ENCODE peak calls at places on chromosomes 6 and 20, in ten cellular contexts. D is PC-9, Q is GM23338, K is heart right ventricle, W is choroid plexus epithelial cell, L is fibroblast of lung, R is SK-N-SH, O is foreskin fibroblast, U is PC-3, B is fibroblast of mammary gland. V is an unnamed sample.

GRCh38 chr20:15654208-15654649 is 919.0 kb downstream of the KIF16B start:
- DNase-seq in D (peak), Q (peak), K (peak), W (peak), L (peak), R (peak), O (no peak), U (peak), B (peak), V (no peak)

GRCh38 chr6:56953597-56954388 is 1.1 kb upstream of the BEND6 start:
- DNase-seq in D (peak), Q (peak), K (no peak), W (no peak), L (peak), R (peak), O (no peak), U (no peak), B (peak), V (no peak)

GRCh38 chr6:40148882-40149573 is 214.8 kb upstream of the MOCS1 start:
- DNase-seq in D (no peak), Q (no peak), K (no peak), W (no peak), L (no peak), R (no peak), O (no peak), U (no peak), B (no peak), V (no peak)

GRCh38 chr6:132712366-132712765 is 1.5 kb downstream of the VNN1 start:
- DNase-seq in D (peak), Q (peak), K (no peak), W (peak), L (peak), R (no peak), O (peak), U (peak), B (peak), V (no peak)

GRCh38 chr6:2614842-2615241 is 135.9 kb downstream of the MYLK4 start:
- DNase-seq in D (no peak), Q (no peak), K (no peak), W (peak), L (peak), R (no peak), O (no peak), U (no peak), B (no peak), V (no peak)

GRCh38 chr6:31070711-31071197 is 41.6 kb downstream of the C6orf15 start:
- DNase-seq in D (peak), Q (peak), K (peak), W (peak), L (peak), R (no peak), O (peak), U (peak), B (peak), V (peak)

GRCh38 chr20:6651016-6651415 is 116.5 kb upstream of the BMP2 start:
- DNase-seq in D (no peak), Q (no peak), K (no peak), W (peak), L (peak), R (no peak), O (peak), U (peak), B (peak), V (no peak)

GRCh38 chr6:47292944-47293343 is 16.8 kb downstream of the TNFRSF21 start:
- DNase-seq in D (no peak), Q (no peak), K (no peak), W (peak), L (no peak), R (no peak), O (no peak), U (peak), B (peak), V (no peak)

GRCh38 chr6:49966334-49966733 is 2.4 kb upstream of the DEFB114 start:
- DNase-seq in D (no peak), Q (peak), K (no peak), W (no peak), L (no peak), R (no peak), O (no peak), U (no peak), B (no peak), V (no peak)

GRCh38 chr6:21111399-21111725 is 482.2 kb upstream of the SOX4 start:
- DNase-seq in D (peak), Q (peak), K (no peak), W (no peak), L (no peak), R (no peak), O (no peak), U (peak), B (no peak), V (no peak)

GRCh38 chr20:37345339-37346231 is at the start of gene SRC:
- DNase-seq in D (peak), Q (peak), K (peak), W (peak), L (peak), R (peak), O (peak), U (peak), B (peak), V (peak)

GRCh38 chr6:44128020-44128917 is 915 bp downstream of the TMEM63B start:
- DNase-seq in D (peak), Q (peak), K (peak), W (peak), L (no peak), R (peak), O (no peak), U (peak), B (peak), V (no peak)

GRCh38 chr6:160992323-160993314 is 1.1 kb downstream of the MAP3K4 start:
- DNase-seq in D (peak), Q (peak), K (peak), W (peak), L (peak), R (peak), O (peak), U (peak), B (peak), V (no peak)

GRCh38 chr6:27133281-27134227 is 113.9 kb upstream of the PRSS16 start:
- DNase-seq in D (peak), Q (peak), K (no peak), W (peak), L (peak), R (no peak), O (peak), U (peak), B (peak), V (no peak)

GRCh38 chr6:144314003-144314485 is 28.9 kb downstream of the UTRN start:
- DNase-seq in D (no peak), Q (no peak), K (peak), W (peak), L (peak), R (no peak), O (peak), U (no peak), B (peak), V (peak)

GRCh38 chr20:13028001-13028400 is 19.2 kb downstream of the SPTLC3 start:
- DNase-seq in D (no peak), Q (no peak), K (no peak), W (peak), L (no peak), R (no peak), O (no peak), U (no peak), B (peak), V (no peak)

GRCh38 chr6:15430181-15430580 is 184.3 kb downstream of the JARID2 start:
- DNase-seq in D (no peak), Q (no peak), K (no peak), W (peak), L (peak), R (no peak), O (no peak), U (no peak), B (no peak), V (no peak)

GRCh38 chr6:126959765-126960164 is 158.7 kb upstream of the RSPO3 start:
- DNase-seq in D (no peak), Q (no peak), K (no peak), W (no peak), L (no peak), R (no peak), O (no peak), U (no peak), B (peak), V (no peak)

GRCh38 chr6:147382945-147383554 is 125.4 kb upstream of the SAMD5 start:
- DNase-seq in D (no peak), Q (peak), K (no peak), W (peak), L (peak), R (no peak), O (peak), U (peak), B (peak), V (peak)

GRCh38 chr6:46366190-46366900 is 124.9 kb downstream of the RCAN2 start:
- DNase-seq in D (no peak), Q (no peak), K (no peak), W (no peak), L (no peak), R (no peak), O (no peak), U (no peak), B (no peak), V (no peak)

GRCh38 chr6:36920546-36920945 is 34.0 kb upstream of the PI16 start:
- DNase-seq in D (no peak), Q (no peak), K (no peak), W (no peak), L (peak), R (no peak), O (no peak), U (no peak), B (peak), V (no peak)

GRCh38 chr20:58717278-58718091 is 24.9 kb downstream of the NPEPL1 start:
- DNase-seq in D (no peak), Q (no peak), K (no peak), W (no peak), L (no peak), R (no peak), O (no peak), U (no peak), B (no peak), V (no peak)

GRCh38 chr20:17875981-17876385 is 92.6 kb downstream of the SNX5 start:
- DNase-seq in D (no peak), Q (peak), K (no peak), W (no peak), L (no peak), R (peak), O (no peak), U (no peak), B (peak), V (no peak)

GRCh38 chr6:105786890-105787655 is 299.1 kb upstream of the PRDM1 start:
- DNase-seq in D (no peak), Q (no peak), K (no peak), W (no peak), L (no peak), R (no peak), O (no peak), U (no peak), B (no peak), V (no peak)

GRCh38 chr6:20751293-20751946 is 217.2 kb downstream of the CDKAL1 start:
- DNase-seq in D (no peak), Q (no peak), K (no peak), W (no peak), L (peak), R (no peak), O (peak), U (no peak), B (peak), V (no peak)

GRCh38 chr6:14383393-14384174 is 266.0 kb downstream of the CD83 start:
- DNase-seq in D (no peak), Q (peak), K (no peak), W (no peak), L (no peak), R (no peak), O (no peak), U (no peak), B (no peak), V (no peak)

GRCh38 chr6:41288025-41288777 is 1.7 kb upstream of the TREM1 start:
- DNase-seq in D (no peak), Q (no peak), K (no peak), W (peak), L (peak), R (no peak), O (peak), U (peak), B (peak), V (no peak)

GRCh38 chr6:166998256-166999144 is 697 bp upstream of the CEP43 start:
- DNase-seq in D (peak), Q (peak), K (peak), W (peak), L (no peak), R (peak), O (no peak), U (no peak), B (no peak), V (peak)

GRCh38 chr6:119312875-119313338 is 36.7 kb downstream of the MAN1A1 start:
- DNase-seq in D (no peak), Q (no peak), K (no peak), W (no peak), L (no peak), R (no peak), O (no peak), U (no peak), B (no peak), V (no peak)

GRCh38 chr6:53309059-53309896 is 39.5 kb downstream of the ELOVL5 start:
- DNase-seq in D (no peak), Q (no peak), K (no peak), W (peak), L (peak), R (peak), O (peak), U (peak), B (peak), V (no peak)

GRCh38 chr6:11618533-11618932 is 81.0 kb downstream of the TMEM170B start:
- DNase-seq in D (no peak), Q (peak), K (no peak), W (peak), L (no peak), R (no peak), O (no peak), U (peak), B (peak), V (no peak)

GRCh38 chr20:57902478-57902877 is 192.7 kb upstream of the PMEPA1 start:
- DNase-seq in D (peak), Q (no peak), K (no peak), W (peak), L (no peak), R (no peak), O (peak), U (peak), B (peak), V (peak)

GRCh38 chr20:25865715-25866656 is 169.3 kb upstream of the ZNF337 start:
- DNase-seq in D (peak), Q (peak), K (peak), W (peak), L (peak), R (peak), O (peak), U (peak), B (peak), V (peak)

GRCh38 chr6:105711216-105711615 is 308.3 kb upstream of the PREP start:
- DNase-seq in D (no peak), Q (no peak), K (no peak), W (no peak), L (no peak), R (no peak), O (no peak), U (no peak), B (peak), V (no peak)

GRCh38 chr6:157158897-157159296 is 164.4 kb downstream of the TMEM242 start:
- DNase-seq in D (no peak), Q (peak), K (no peak), W (no peak), L (no peak), R (no peak), O (no peak), U (no peak), B (no peak), V (no peak)
- TF ChIP-seq CTCF in D (no peak), Q (peak), K (peak), W (peak), L (no peak), R (peak), O (no peak), U (peak), B (peak), V (peak)

GRCh38 chr20:62707981-62708521 is 585 bp upstream of the NTSR1 start:
- DNase-seq in D (no peak), Q (peak), K (no peak), W (no peak), L (no peak), R (peak), O (no peak), U (peak), B (no peak), V (no peak)
- TF ChIP-seq CTCF in D (peak), Q (peak), K (no peak), W (peak), L (no peak), R (peak), O (peak), U (peak), B (peak), V (peak)

DNA sequence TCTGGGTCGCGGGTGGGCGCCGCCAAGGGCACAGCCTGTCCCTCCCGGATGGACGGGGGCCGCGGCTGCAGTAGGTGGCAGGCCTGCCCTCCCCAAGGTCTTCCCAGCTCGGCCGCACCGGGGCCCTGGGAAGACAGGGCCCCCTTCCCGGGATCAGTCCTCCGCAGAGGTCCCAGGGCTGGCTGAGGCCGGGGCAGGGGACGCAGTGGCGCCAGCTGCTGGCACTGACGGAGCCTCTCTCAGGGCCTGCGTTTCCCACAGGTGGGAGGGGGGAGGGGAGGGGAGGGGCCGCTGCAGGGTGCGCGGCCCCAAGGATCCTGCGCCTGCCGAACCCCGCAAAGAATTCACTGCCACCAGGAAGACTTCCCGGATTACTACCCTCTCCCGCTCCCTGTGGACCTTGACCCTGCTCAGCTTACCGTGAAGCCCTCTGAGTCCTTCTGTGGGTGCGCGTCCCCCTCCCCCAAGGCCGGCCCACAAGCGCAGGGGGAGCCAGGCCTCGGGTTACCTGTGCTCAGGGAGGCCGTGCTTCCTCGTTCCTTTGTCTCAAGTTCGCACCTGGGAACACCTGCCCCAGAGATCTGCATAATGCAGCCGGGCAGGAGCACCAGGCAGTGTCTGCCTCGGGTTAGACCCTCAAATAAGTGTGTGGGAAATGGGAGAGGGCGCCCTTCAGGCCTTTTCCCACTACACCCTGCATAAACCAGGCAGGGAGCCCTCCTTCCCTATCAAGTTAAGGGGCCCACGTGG is 5.1 kb downstream of the LZTS3 start:
- DNase-seq in D (peak), Q (peak), K (no peak), W (no peak), L (no peak), R (peak), O (no peak), U (no peak), B (no peak), V (no peak)
- TF ChIP-seq CTCF in D (no peak), Q (peak), K (no peak), W (no peak), L (no peak), R (no peak), O (no peak), U (no peak), B (no peak), V (no peak)

GRCh38 chr6:69705954-69706353 is 90.9 kb downstream of the LMBRD1 start:
- DNase-seq in D (no peak), Q (peak), K (no peak), W (no peak), L (no peak), R (no peak), O (no peak), U (no peak), B (no peak), V (no peak)
- TF ChIP-seq CTCF in D (no peak), Q (peak), K (no peak), W (peak), L (no peak), R (no peak), O (no peak), U (no peak), B (no peak), V (no peak)

DNA sequence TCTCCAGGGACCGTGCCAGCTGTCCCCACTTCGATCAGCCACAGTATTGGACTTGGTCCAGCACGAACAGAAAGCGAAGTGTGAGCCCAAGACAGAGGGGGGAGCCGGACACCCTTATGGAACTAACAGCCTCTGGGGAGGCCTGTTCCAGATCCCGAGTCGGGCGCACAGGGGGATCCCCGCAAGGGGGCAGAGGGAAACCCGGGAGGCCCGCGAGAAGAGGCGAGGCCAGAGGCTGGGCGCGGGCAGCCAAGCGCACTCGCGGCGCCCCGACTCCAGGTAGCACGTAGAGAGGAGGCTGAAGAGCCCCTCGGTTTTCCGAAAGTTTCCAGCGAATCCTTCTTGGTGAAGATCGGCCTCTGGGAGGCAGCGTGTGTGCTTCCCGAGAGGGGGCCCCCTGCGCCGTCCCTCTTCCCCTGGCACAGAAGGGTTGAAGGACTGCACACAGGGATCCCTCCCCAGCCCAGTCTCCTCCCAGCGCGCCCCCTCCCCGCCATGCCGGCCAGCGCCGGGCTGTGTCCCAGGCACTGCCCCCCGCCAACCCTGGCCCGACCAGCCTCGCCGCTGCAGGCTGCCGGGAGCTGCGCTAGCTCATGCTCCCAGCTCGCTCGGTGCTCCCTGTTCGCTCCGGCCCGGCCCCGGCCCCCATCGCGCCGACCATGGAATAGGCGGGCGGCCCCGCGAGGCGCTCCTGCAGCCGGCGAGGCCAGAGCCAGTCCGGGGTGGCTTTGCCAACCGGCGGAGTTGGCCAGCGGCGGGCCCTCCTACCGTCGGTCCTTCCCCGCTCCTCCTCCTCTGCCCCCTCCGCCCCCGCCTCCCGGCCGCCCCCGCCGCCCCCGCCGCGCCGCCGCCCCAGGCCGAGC is 550 bp upstream of the SLC24A3 start:
- DNase-seq in D (no peak), Q (peak), K (no peak), W (peak), L (no peak), R (peak), O (no peak), U (no peak), B (no peak), V (no peak)
- TF ChIP-seq CTCF in D (no peak), Q (peak), K (peak), W (peak), L (no peak), R (no peak), O (no peak), U (no peak), B (no peak), V (no peak)

V was measured in astrocyte of the cerebellum.